ENCODE peak calls at places on chromosomes 1 and 21, in four cellular contexts. One of them, this sample, is unnamed.

GRCh38 chr1:24189528-24189927 is 2.4 kb upstream of the IFNLR1 start:
- DNase-seq in CD4-positive, alpha-beta memory T cell: no peak
- DNase-seq in neural crest cell: no peak
- DNase-seq in fibroblast of mammary gland: no peak
- DNase-seq in this sample: no peak

GRCh38 chr1:24743404-24744211 is 1.6 kb upstream of the CLIC4 start:
- DNase-seq in fibroblast of mammary gland: peak
- DNase-seq in CD4-positive, alpha-beta memory T cell: no peak
- DNase-seq in neural crest cell: no peak
- DNase-seq in this sample: no peak

GRCh38 chr1:53690411-53690810 is 48.6 kb downstream of the GLIS1 start:
- DNase-seq in fibroblast of mammary gland: no peak
- DNase-seq in neural crest cell: no peak
- DNase-seq in CD4-positive, alpha-beta memory T cell: no peak
- DNase-seq in this sample: no peak

GRCh38 chr1:171655215-171656116 is 3.0 kb upstream of the MYOC start:
- DNase-seq in neural crest cell: peak
- DNase-seq in CD4-positive, alpha-beta memory T cell: peak
- DNase-seq in fibroblast of mammary gland: peak
- DNase-seq in this sample: no peak

GRCh38 chr1:115545791-115546733 is 95.7 kb upstream of the VANGL1 start:
- DNase-seq in CD4-positive, alpha-beta memory T cell: no peak
- DNase-seq in neural crest cell: peak
- DNase-seq in fibroblast of mammary gland: peak
- DNase-seq in this sample: peak

GRCh38 chr21:35198004-35198403 is 148.9 kb upstream of the RUNX1 start:
- DNase-seq in CD4-positive, alpha-beta memory T cell: no peak
- DNase-seq in neural crest cell: no peak
- DNase-seq in fibroblast of mammary gland: peak
- DNase-seq in this sample: peak

GRCh38 chr1:37394574-37395464 is 79.6 kb upstream of the ZC3H12A start:
- DNase-seq in CD4-positive, alpha-beta memory T cell: no peak
- DNase-seq in fibroblast of mammary gland: no peak
- DNase-seq in neural crest cell: no peak
- DNase-seq in this sample: no peak

GRCh38 chr1:169107673-169108160 is 1.2 kb downstream of the ATP1B1 start:
- DNase-seq in CD4-positive, alpha-beta memory T cell: no peak
- DNase-seq in fibroblast of mammary gland: peak
- DNase-seq in neural crest cell: no peak
- DNase-seq in this sample: no peak

GRCh38 chr1:218804014-218804785 is 369.5 kb upstream of the LYPLAL1 start:
- DNase-seq in CD4-positive, alpha-beta memory T cell: no peak
- DNase-seq in neural crest cell: no peak
- DNase-seq in fibroblast of mammary gland: peak
- DNase-seq in this sample: no peak

GRCh38 chr1:162927421-162927820 is 66.4 kb upstream of the CCDC190 start:
- DNase-seq in fibroblast of mammary gland: no peak
- DNase-seq in neural crest cell: no peak
- DNase-seq in CD4-positive, alpha-beta memory T cell: no peak
- DNase-seq in this sample: no peak

GRCh38 chr1:85563139-85563538 is 17.4 kb upstream of the CCN1 start:
- DNase-seq in CD4-positive, alpha-beta memory T cell: no peak
- DNase-seq in neural crest cell: no peak
- DNase-seq in fibroblast of mammary gland: no peak
- DNase-seq in this sample: no peak

GRCh38 chr1:230815277-230815676 is 53.0 kb downstream of the C1orf198 start:
- DNase-seq in CD4-positive, alpha-beta memory T cell: no peak
- DNase-seq in neural crest cell: no peak
- DNase-seq in fibroblast of mammary gland: no peak
- DNase-seq in this sample: no peak

GRCh38 chr1:180675586-180675985 is 43.8 kb downstream of the XPR1 start:
- DNase-seq in neural crest cell: no peak
- DNase-seq in CD4-positive, alpha-beta memory T cell: no peak
- DNase-seq in fibroblast of mammary gland: peak
- DNase-seq in this sample: peak

GRCh38 chr1:225441314-225442119 is 13.7 kb upstream of the LBR start:
- DNase-seq in neural crest cell: no peak
- DNase-seq in CD4-positive, alpha-beta memory T cell: no peak
- DNase-seq in fibroblast of mammary gland: peak
- DNase-seq in this sample: peak

GRCh38 chr1:154968731-154969130 is 1.8 kb downstream of the SHC1 start:
- DNase-seq in CD4-positive, alpha-beta memory T cell: peak
- DNase-seq in fibroblast of mammary gland: no peak
- DNase-seq in neural crest cell: no peak
- DNase-seq in this sample: no peak

GRCh38 chr1:180027949-180028445 is 73.4 kb downstream of the CEP350 start:
- DNase-seq in fibroblast of mammary gland: peak
- DNase-seq in CD4-positive, alpha-beta memory T cell: no peak
- DNase-seq in neural crest cell: no peak
- DNase-seq in this sample: no peak

GRCh38 chr1:162003061-162003824 is 20.4 kb downstream of the OLFML2B start:
- DNase-seq in CD4-positive, alpha-beta memory T cell: no peak
- DNase-seq in fibroblast of mammary gland: peak
- DNase-seq in neural crest cell: no peak
- DNase-seq in this sample: no peak

GRCh38 chr1:115098979-115099692 is 9.8 kb upstream of the TSPAN2 start:
- DNase-seq in neural crest cell: no peak
- DNase-seq in CD4-positive, alpha-beta memory T cell: peak
- DNase-seq in fibroblast of mammary gland: peak
- DNase-seq in this sample: peak

GRCh38 chr1:162422662-162423375 is 10.9 kb upstream of the SH2D1B start:
- DNase-seq in CD4-positive, alpha-beta memory T cell: no peak
- DNase-seq in neural crest cell: no peak
- DNase-seq in fibroblast of mammary gland: no peak
- DNase-seq in this sample: no peak

GRCh38 chr1:71857862-71858261 is 424.5 kb downstream of the NEGR1 start:
- DNase-seq in CD4-positive, alpha-beta memory T cell: no peak
- DNase-seq in neural crest cell: no peak
- DNase-seq in fibroblast of mammary gland: peak
- DNase-seq in this sample: no peak

GRCh38 chr1:19596065-19596718 is 47.9 kb upstream of the NBL1 start:
- DNase-seq in fibroblast of mammary gland: no peak
- DNase-seq in neural crest cell: no peak
- DNase-seq in CD4-positive, alpha-beta memory T cell: no peak
- DNase-seq in this sample: no peak

GRCh38 chr1:48859429-48859828 is 82.7 kb upstream of the BEND5 start:
- DNase-seq in neural crest cell: no peak
- DNase-seq in fibroblast of mammary gland: peak
- DNase-seq in CD4-positive, alpha-beta memory T cell: no peak
- DNase-seq in this sample: no peak

GRCh38 chr21:37732927-37733326 is 183.3 kb downstream of the KCNJ6 start:
- DNase-seq in fibroblast of mammary gland: no peak
- DNase-seq in neural crest cell: no peak
- DNase-seq in CD4-positive, alpha-beta memory T cell: no peak
- DNase-seq in this sample: no peak

GRCh38 chr1:59831529-59831928 is 16.8 kb downstream of the HOOK1 start:
- DNase-seq in neural crest cell: no peak
- DNase-seq in CD4-positive, alpha-beta memory T cell: no peak
- DNase-seq in fibroblast of mammary gland: no peak
- DNase-seq in this sample: no peak

GRCh38 chr1:44594871-44595735 is 79.2 kb downstream of the TMEM53 start:
- DNase-seq in neural crest cell: peak
- DNase-seq in fibroblast of mammary gland: peak
- DNase-seq in CD4-positive, alpha-beta memory T cell: peak
- DNase-seq in this sample: peak

GRCh38 chr1:181423301-181423918 is 59.9 kb upstream of the CACNA1E start:
- DNase-seq in fibroblast of mammary gland: peak
- DNase-seq in CD4-positive, alpha-beta memory T cell: no peak
- DNase-seq in neural crest cell: peak
- DNase-seq in this sample: peak

GRCh38 chr1:224340711-224341384 is 10.9 kb upstream of the NVL start:
- DNase-seq in fibroblast of mammary gland: no peak
- DNase-seq in CD4-positive, alpha-beta memory T cell: no peak
- DNase-seq in neural crest cell: peak
- DNase-seq in this sample: no peak

GRCh38 chr1:89842547-89843278 is 21.9 kb downstream of the LRRC8D start:
- DNase-seq in fibroblast of mammary gland: peak
- DNase-seq in neural crest cell: no peak
- DNase-seq in CD4-positive, alpha-beta memory T cell: no peak
- DNase-seq in this sample: no peak

GRCh38 chr1:50335036-50335435 is 88.2 kb downstream of the DMRTA2 start:
- DNase-seq in fibroblast of mammary gland: no peak
- DNase-seq in CD4-positive, alpha-beta memory T cell: no peak
- DNase-seq in neural crest cell: no peak
- DNase-seq in this sample: no peak

GRCh38 chr1:64121766-64122385 is 81.5 kb upstream of the UBE2U start:
- DNase-seq in CD4-positive, alpha-beta memory T cell: no peak
- DNase-seq in fibroblast of mammary gland: peak
- DNase-seq in neural crest cell: no peak
- DNase-seq in this sample: no peak

GRCh38 chr1:13860023-13860422 is 160.0 kb downstream of the PRDM2 start:
- DNase-seq in CD4-positive, alpha-beta memory T cell: no peak
- DNase-seq in neural crest cell: no peak
- DNase-seq in fibroblast of mammary gland: no peak
- DNase-seq in this sample: no peak

GRCh38 chr21:25999935-26000582 is 170.5 kb downstream of the APP start:
- DNase-seq in CD4-positive, alpha-beta memory T cell: no peak
- DNase-seq in fibroblast of mammary gland: no peak
- DNase-seq in neural crest cell: no peak
- DNase-seq in this sample: peak

GRCh38 chr1:184014271-184014670 is 23.3 kb downstream of the COLGALT2 start:
- DNase-seq in fibroblast of mammary gland: no peak
- DNase-seq in CD4-positive, alpha-beta memory T cell: no peak
- DNase-seq in neural crest cell: no peak
- DNase-seq in this sample: no peak

GRCh38 chr1:148353461-148354283 is 129.4 kb downstream of the PPIAL4G start:
- DNase-seq in fibroblast of mammary gland: peak
- DNase-seq in CD4-positive, alpha-beta memory T cell: no peak
- DNase-seq in neural crest cell: no peak
- DNase-seq in this sample: no peak

GRCh38 chr1:86419277-86419903 is 4.6 kb upstream of the CLCA2 start:
- DNase-seq in neural crest cell: no peak
- DNase-seq in CD4-positive, alpha-beta memory T cell: peak
- DNase-seq in fibroblast of mammary gland: peak
- DNase-seq in this sample: peak

GRCh38 chr1:166698771-166699170 is 140.5 kb upstream of the POGK start:
- DNase-seq in neural crest cell: no peak
- DNase-seq in fibroblast of mammary gland: no peak
- DNase-seq in CD4-positive, alpha-beta memory T cell: no peak
- DNase-seq in this sample: no peak

GRCh38 chr1:212359794-212360479 is 54.7 kb downstream of the PACC1 start:
- DNase-seq in fibroblast of mammary gland: no peak
- DNase-seq in CD4-positive, alpha-beta memory T cell: no peak
- DNase-seq in neural crest cell: no peak
- DNase-seq in this sample: no peak

This sample was measured in SW480.